ENCODE peak calls at places on chromosomes 5 and 9, in five cellular contexts. One of them, this sample, is unnamed.

GRCh38 chr5:59845733-59846132 is 47.8 kb downstream of the PDE4D start:
- DNase-seq in neural crest cell: no peak
- DNase-seq in substantia nigra: no peak
- DNase-seq in mesenchymal stem cell: peak; percentile 67
- DNase-seq in aorta: no peak
- DNase-seq in this sample: no peak

GRCh38 chr5:170353011-170353890 is 35.9 kb downstream of the KCNMB1 start:
- DNase-seq in mesenchymal stem cell: peak; percentile 22
- DNase-seq in neural crest cell: no peak
- DNase-seq in aorta: no peak
- DNase-seq in substantia nigra: no peak
- DNase-seq in this sample: no peak

GRCh38 chr9:133575673-133576590 is 33.3 kb downstream of the FAM163B start:
- DNase-seq in neural crest cell: no peak
- DNase-seq in aorta: no peak
- DNase-seq in substantia nigra: no peak
- DNase-seq in mesenchymal stem cell: no peak
- DNase-seq in this sample: no peak

GRCh38 chr9:120980951-120981350 is 54.4 kb upstream of the TRAF1 start:
- DNase-seq in mesenchymal stem cell: no peak
- DNase-seq in neural crest cell: no peak
- DNase-seq in aorta: no peak
- DNase-seq in substantia nigra: no peak
- DNase-seq in this sample: no peak

GRCh38 chr9:94685359-94685758 is 41.1 kb upstream of the AOPEP start:
- DNase-seq in mesenchymal stem cell: no peak
- DNase-seq in aorta: no peak
- DNase-seq in substantia nigra: no peak
- DNase-seq in neural crest cell: no peak
- DNase-seq in this sample: no peak

GRCh38 chr9:99919930-99920329 is 13.5 kb downstream of the STX17 start:
- DNase-seq in mesenchymal stem cell: no peak
- DNase-seq in aorta: no peak
- DNase-seq in neural crest cell: no peak
- DNase-seq in substantia nigra: no peak
- DNase-seq in this sample: no peak

GRCh38 chr5:157528036-157528632 is 47.4 kb downstream of the ADAM19 start:
- DNase-seq in mesenchymal stem cell: peak; percentile 77
- DNase-seq in substantia nigra: no peak
- DNase-seq in aorta: no peak
- DNase-seq in neural crest cell: no peak
- DNase-seq in this sample: no peak

GRCh38 chr9:91771027-91771426 is 179.0 kb downstream of the ROR2 start:
- DNase-seq in neural crest cell: no peak
- DNase-seq in substantia nigra: no peak
- DNase-seq in aorta: no peak
- DNase-seq in mesenchymal stem cell: peak; percentile 94
- DNase-seq in this sample: no peak

GRCh38 chr5:12332480-12332879 is 428.2 kb upstream of the CTNND2 start:
- DNase-seq in aorta: no peak
- DNase-seq in mesenchymal stem cell: no peak
- DNase-seq in neural crest cell: no peak
- DNase-seq in substantia nigra: no peak
- DNase-seq in this sample: no peak

GRCh38 chr5:8906303-8906967 is 639.4 kb downstream of the SEMA5A start:
- DNase-seq in substantia nigra: no peak
- DNase-seq in neural crest cell: no peak
- DNase-seq in mesenchymal stem cell: peak; percentile 50
- DNase-seq in aorta: no peak
- DNase-seq in this sample: no peak

GRCh38 chr9:1837453-1838084 is 177.6 kb upstream of the SMARCA2 start:
- DNase-seq in aorta: no peak
- DNase-seq in mesenchymal stem cell: no peak
- DNase-seq in substantia nigra: no peak
- DNase-seq in neural crest cell: peak; percentile 32
- DNase-seq in this sample: peak; percentile 2

GRCh38 chr5:111453290-111453689 is 59.0 kb downstream of the STARD4 start:
- DNase-seq in neural crest cell: no peak
- DNase-seq in mesenchymal stem cell: peak; percentile 52
- DNase-seq in aorta: no peak
- DNase-seq in substantia nigra: no peak
- DNase-seq in this sample: no peak

GRCh38 chr5:74104469-74104868 is 478.5 kb downstream of the ARHGEF28 start:
- DNase-seq in aorta: no peak
- DNase-seq in mesenchymal stem cell: no peak
- DNase-seq in neural crest cell: no peak
- DNase-seq in substantia nigra: no peak
- DNase-seq in this sample: no peak

GRCh38 chr5:176662371-176663333 is 15.4 kb downstream of the TSPAN17 start:
- DNase-seq in mesenchymal stem cell: no peak
- DNase-seq in aorta: no peak
- DNase-seq in neural crest cell: no peak
- DNase-seq in substantia nigra: no peak
- DNase-seq in this sample: no peak

GRCh38 chr5:135560858-135561257 is 17.9 kb downstream of the CXCL14 start:
- DNase-seq in substantia nigra: peak; percentile 73
- DNase-seq in mesenchymal stem cell: peak; percentile 71
- DNase-seq in neural crest cell: peak; percentile 92
- DNase-seq in aorta: peak; percentile 88
- DNase-seq in this sample: peak; percentile 50

GRCh38 chr9:22108581-22109370 is 99.7 kb upstream of the CDKN2B start:
- DNase-seq in aorta: no peak
- DNase-seq in neural crest cell: no peak
- DNase-seq in substantia nigra: no peak
- DNase-seq in mesenchymal stem cell: no peak
- DNase-seq in this sample: no peak

GRCh38 chr9:19999491-20000057 is 210.7 kb upstream of the SLC24A2 start:
- DNase-seq in neural crest cell: no peak
- DNase-seq in mesenchymal stem cell: peak; percentile 79
- DNase-seq in substantia nigra: no peak
- DNase-seq in aorta: no peak
- DNase-seq in this sample: no peak

GRCh38 chr9:108241384-108241783 is 614.4 kb downstream of the ACTL7B start:
- DNase-seq in neural crest cell: no peak
- DNase-seq in aorta: no peak
- DNase-seq in mesenchymal stem cell: no peak
- DNase-seq in substantia nigra: no peak
- DNase-seq in this sample: no peak

GRCh38 chr5:71922584-71923106 is 184.6 kb upstream of the MAP1B start:
- DNase-seq in mesenchymal stem cell: peak; percentile 45
- DNase-seq in substantia nigra: no peak
- DNase-seq in neural crest cell: no peak
- DNase-seq in aorta: no peak
- DNase-seq in this sample: no peak

GRCh38 chr9:87519415-87519989 is 21.8 kb downstream of the DAPK1 start:
- DNase-seq in substantia nigra: no peak
- DNase-seq in mesenchymal stem cell: no peak
- DNase-seq in neural crest cell: no peak
- DNase-seq in aorta: no peak
- DNase-seq in this sample: no peak

GRCh38 chr9:134154262-134154701 is 10.1 kb downstream of the RNU6ATAC start:
- DNase-seq in substantia nigra: no peak
- DNase-seq in mesenchymal stem cell: no peak
- DNase-seq in aorta: peak; percentile 73
- DNase-seq in neural crest cell: no peak
- DNase-seq in this sample: no peak

GRCh38 chr9:36802171-36802920 is 229.7 kb downstream of the MELK start:
- DNase-seq in aorta: no peak
- DNase-seq in mesenchymal stem cell: peak; percentile 19
- DNase-seq in neural crest cell: no peak
- DNase-seq in substantia nigra: peak; percentile 23
- DNase-seq in this sample: peak; percentile 72

GRCh38 chr5:23257656-23258055 is 249.8 kb upstream of the PRDM9 start:
- DNase-seq in mesenchymal stem cell: no peak
- DNase-seq in substantia nigra: no peak
- DNase-seq in neural crest cell: no peak
- DNase-seq in aorta: no peak
- DNase-seq in this sample: no peak

GRCh38 chr5:107858324-107858723 is 187.6 kb upstream of the EFNA5 start:
- DNase-seq in mesenchymal stem cell: no peak
- DNase-seq in substantia nigra: no peak
- DNase-seq in neural crest cell: no peak
- DNase-seq in aorta: no peak
- DNase-seq in this sample: no peak

GRCh38 chr9:91845839-91846238 is 104.2 kb downstream of the ROR2 start:
- DNase-seq in substantia nigra: no peak
- DNase-seq in mesenchymal stem cell: no peak
- DNase-seq in aorta: no peak
- DNase-seq in neural crest cell: no peak
- DNase-seq in this sample: no peak

GRCh38 chr5:29367176-29367833 is 1826.2 kb upstream of the CDH6 start:
- DNase-seq in aorta: no peak
- DNase-seq in substantia nigra: no peak
- DNase-seq in mesenchymal stem cell: no peak
- DNase-seq in neural crest cell: peak; percentile 5
- DNase-seq in this sample: no peak

GRCh38 chr9:109101202-109101595 is 18.5 kb downstream of the TMEM245 start:
- DNase-seq in neural crest cell: no peak
- DNase-seq in aorta: no peak
- DNase-seq in mesenchymal stem cell: no peak
- DNase-seq in substantia nigra: no peak
- DNase-seq in this sample: no peak

GRCh38 chr5:112956606-112957005 is 20.0 kb upstream of the DCP2 start:
- DNase-seq in aorta: no peak
- DNase-seq in neural crest cell: no peak
- DNase-seq in mesenchymal stem cell: no peak
- DNase-seq in substantia nigra: no peak
- DNase-seq in this sample: no peak

GRCh38 chr5:2776338-2777302 is 25.1 kb upstream of the IRX2 start:
- DNase-seq in substantia nigra: no peak
- DNase-seq in aorta: no peak
- DNase-seq in neural crest cell: no peak
- DNase-seq in mesenchymal stem cell: no peak
- DNase-seq in this sample: no peak

GRCh38 chr5:11143456-11144267 is 382.6 kb upstream of the DAP start:
- DNase-seq in aorta: no peak
- DNase-seq in neural crest cell: no peak
- DNase-seq in substantia nigra: no peak
- DNase-seq in mesenchymal stem cell: no peak
- DNase-seq in this sample: no peak